ENCODE peak calls at places on chromosomes 2 and 18, in four cellular contexts. H, L, S and K are unnamed samples.

GRCh38 chr2:60550151-60550983 is 3.1 kb downstream of the BCL11A start:
- DNase-seq in H (peak; percentile 74), L (peak; percentile 53), S (peak; percentile 94), K (no peak)

GRCh38 chr2:181190711-181191110 is 210.3 kb downstream of the UBE2E3 start:
- DNase-seq in H (no peak), L (no peak), S (no peak), K (no peak)

GRCh38 chr2:131010566-131010965 is 82.7 kb downstream of the FAM168B start:
- DNase-seq in H (no peak), L (no peak), S (peak; percentile 11), K (no peak)

GRCh38 chr18:45617284-45617683 is 2.0 kb downstream of the SLC14A2 start:
- DNase-seq in H (peak; percentile 91), L (no peak), S (no peak), K (no peak)

GRCh38 chr2:45275235-45275805 is 266.1 kb upstream of the SIX2 start:
- DNase-seq in H (peak; percentile 59), L (no peak), S (no peak), K (no peak)

GRCh38 chr18:45249306-45249705 is 366.0 kb upstream of the SLC14A2 start:
- DNase-seq in H (no peak), L (no peak), S (no peak), K (no peak)

GRCh38 chr2:239876948-239877289 is 148.2 kb downstream of the NDUFA10 start:
- DNase-seq in H (no peak), L (no peak), S (peak; percentile 17), K (no peak)

GRCh38 chr2:204108874-204109295 is 172.3 kb downstream of the ICOS start:
- DNase-seq in H (no peak), L (no peak), S (no peak), K (no peak)

GRCh38 chr2:13667415-13667757 is 950.6 kb downstream of the TRIB2 start:
- DNase-seq in H (no peak), L (no peak), S (no peak), K (no peak)

GRCh38 chr18:5036523-5036922 is 160.5 kb downstream of the AKAIN1 start:
- DNase-seq in H (no peak), L (no peak), S (peak; percentile 49), K (no peak)

GRCh38 chr2:109089602-109090300 is 39.3 kb upstream of the SH3RF3 start:
- DNase-seq in H (no peak), L (no peak), S (no peak), K (no peak)

GRCh38 chr2:8090748-8091700 is 590.8 kb upstream of the ID2 start:
- DNase-seq in H (peak; percentile 94), L (no peak), S (peak; percentile 47), K (no peak)

GRCh38 chr2:189409647-189410046 is 31.6 kb upstream of the WDR75 start:
- DNase-seq in H (no peak), L (no peak), S (no peak), K (no peak)

GRCh38 chr2:41595235-41595634 is 452.6 kb upstream of the PKDCC start:
- DNase-seq in H (peak; percentile 48), L (no peak), S (no peak), K (no peak)

GRCh38 chr2:213451542-213452256 is 167.4 kb downstream of the SPAG16 start:
- DNase-seq in H (peak; percentile 29), L (no peak), S (peak; percentile 48), K (no peak)

GRCh38 chr18:77702686-77703085 is 453.0 kb downstream of the GALR1 start:
- DNase-seq in H (peak; percentile 4), L (no peak), S (peak; percentile 73), K (no peak)
- TF ChIP-seq CTCF in H (no peak), L (no peak), S (peak; percentile 70), K (peak; percentile 61)

GRCh38 chr2:170425291-170425751 is 247.4 kb downstream of the MYO3B start:
- DNase-seq in H (peak; percentile 74), L (no peak), S (no peak), K (no peak)

GRCh38 chr2:170423919-170424318 is 246.0 kb downstream of the MYO3B start:
- DNase-seq in H (no peak), L (no peak), S (no peak), K (no peak)

GRCh38 chr2:170432823-170433222 is 254.9 kb downstream of the MYO3B start:
- DNase-seq in H (peak; percentile 78), L (no peak), S (no peak), K (no peak)

GRCh38 chr2:170428868-170429267 is 250.9 kb downstream of the MYO3B start:
- DNase-seq in H (no peak), L (no peak), S (no peak), K (no peak)
- TF ChIP-seq CTCF in H (no peak), L (no peak), S (no peak), K (no peak)

GRCh38 chr2:97748397-97748796 is 35.0 kb downstream of the ZAP70 start:
- DNase-seq in H (no peak), L (no peak), S (peak; percentile 93), K (peak; percentile 67)
- TF ChIP-seq CTCF in H (peak; percentile 41), L (no peak), S (peak; percentile 93), K (peak; percentile 58)

GRCh38 chr18:10526211-10526949 is 553 bp downstream of the NAPG start:
- DNase-seq in H (no peak), L (peak; percentile 35), S (peak; percentile 83), K (no peak)
- TF ChIP-seq CTCF in H (no peak), L (no peak), S (peak; percentile 15), K (no peak)

DNA sequence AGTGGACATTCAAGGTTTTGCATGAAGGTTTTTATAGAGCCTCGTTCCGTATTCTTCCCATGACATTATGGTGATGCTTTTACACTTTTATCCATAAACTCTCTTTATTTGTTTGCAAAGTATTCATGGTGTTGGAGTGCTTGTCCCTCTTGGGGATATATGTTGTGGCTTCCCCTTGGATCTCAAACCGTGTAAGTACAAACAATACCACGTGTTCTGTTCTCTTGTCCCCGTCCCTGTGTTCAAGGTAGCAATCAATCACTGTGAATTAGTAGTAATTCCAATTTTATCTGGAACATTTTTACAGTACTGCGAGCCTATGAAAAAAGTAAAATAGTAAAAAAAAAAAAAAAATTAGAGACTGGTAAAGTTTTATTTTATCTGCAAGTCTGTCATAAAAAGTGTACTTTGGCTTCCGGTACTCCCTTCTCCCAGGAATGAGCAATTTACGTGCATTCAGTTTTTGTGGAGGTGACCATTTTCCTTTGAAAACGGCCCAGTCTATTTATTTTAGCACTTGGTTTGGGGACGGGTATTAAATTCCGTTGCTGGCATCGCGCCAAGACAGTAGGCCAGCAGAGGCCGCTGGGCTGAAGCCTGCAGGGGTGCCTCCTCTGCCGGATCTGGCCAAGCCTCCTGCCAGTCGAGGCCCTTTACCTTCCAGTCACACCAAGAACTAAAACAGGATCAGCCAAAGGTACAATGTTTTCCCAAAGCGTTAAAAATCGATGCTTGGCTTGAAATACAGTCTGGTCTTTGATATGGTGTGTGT is 175.7 kb downstream of the SOCS6 start:
- DNase-seq in H (peak; percentile 46), L (peak; percentile 57), S (peak; percentile 88), K (peak; percentile 80)
- TF ChIP-seq CTCF in H (peak; percentile 48), L (no peak), S (peak; percentile 70), K (peak; percentile 62)